ENCODE peak calls at places on chromosome 15, in six cellular contexts. N, A, R, G, M and O are unnamed samples.
A peak's percentile ranks its signal among the peaks of the same experiment; 100 is the strongest.

GRCh38 chr15:46892621-46893160 is 824.6 kb upstream of the SEMA6D start:
- DNase-seq in N (no peak), A (no peak), R (no peak), G (no peak), M (no peak), O (no peak)

GRCh38 chr15:94230886-94231727 is at the start of gene MCTP2:
- DNase-seq in N (peak; percentile 73), A (peak; percentile 80), R (peak; percentile 83), G (peak; percentile 52), M (peak; percentile 85), O (peak; percentile 35)

GRCh38 chr15:59484399-59484798 is 46.4 kb downstream of the FAM81A start:
- DNase-seq in N (no peak), A (no peak), R (no peak), G (no peak), M (no peak), O (no peak)

GRCh38 chr15:56794923-56795329 is 61.6 kb upstream of the ZNF280D start:
- DNase-seq in N (no peak), A (no peak), R (no peak), G (no peak), M (no peak), O (no peak)

GRCh38 chr15:72733941-72734738 is 48.1 kb downstream of the BBS4 start:
- DNase-seq in N (no peak), A (no peak), R (no peak), G (no peak), M (no peak), O (no peak)

GRCh38 chr15:59543721-59544547 is 67.6 kb upstream of the GCNT3 start:
- DNase-seq in N (no peak), A (no peak), R (no peak), G (no peak), M (no peak), O (no peak)

GRCh38 chr15:66943456-66944095 is 121.8 kb upstream of the SMAD3 start:
- DNase-seq in N (no peak), A (no peak), R (no peak), G (no peak), M (no peak), O (no peak)

GRCh38 chr15:94105760-94106159 is 125.6 kb upstream of the MCTP2 start:
- DNase-seq in N (no peak), A (no peak), R (no peak), G (no peak), M (no peak), O (no peak)

GRCh38 chr15:81285461-81285860 is 38.5 kb downstream of the STARD5 start:
- DNase-seq in N (no peak), A (no peak), R (no peak), G (no peak), M (no peak), O (no peak)

GRCh38 chr15:33068007-33068441 is 126.5 kb downstream of the FMN1 start:
- DNase-seq in N (peak; percentile 53), A (no peak), R (no peak), G (peak; percentile 28), M (peak; percentile 74), O (peak; percentile 70)

GRCh38 chr15:44312108-44312507 is 23.6 kb downstream of the GOLM2 start:
- DNase-seq in N (no peak), A (no peak), R (no peak), G (no peak), M (no peak), O (no peak)

GRCh38 chr15:95647878-95648277 is 682.6 kb upstream of the NR2F2 start:
- DNase-seq in N (no peak), A (no peak), R (no peak), G (no peak), M (no peak), O (no peak)

GRCh38 chr15:85329561-85330421 is 50.6 kb upstream of the AKAP13 start:
- DNase-seq in N (no peak), A (no peak), R (no peak), G (peak; percentile 68), M (no peak), O (no peak)

GRCh38 chr15:55915876-55916567 is 77.4 kb downstream of the NEDD4 start:
- DNase-seq in N (no peak), A (no peak), R (no peak), G (no peak), M (no peak), O (peak; percentile 49)

GRCh38 chr15:82875411-82876003 is 66.1 kb downstream of the WHAMM start:
- DNase-seq in N (no peak), A (no peak), R (no peak), G (peak; percentile 27), M (no peak), O (no peak)

GRCh38 chr15:59833366-59833765 is 144.2 kb upstream of the BNIP2 start:
- DNase-seq in N (no peak), A (no peak), R (no peak), G (no peak), M (no peak), O (no peak)

GRCh38 chr15:74035121-74035829 is 40.8 kb downstream of the PML start:
- DNase-seq in N (no peak), A (no peak), R (no peak), G (no peak), M (no peak), O (no peak)

GRCh38 chr15:74034206-74034755 is 39.8 kb downstream of the PML start:
- DNase-seq in N (no peak), A (no peak), R (no peak), G (no peak), M (no peak), O (no peak)

GRCh38 chr15:74038707-74039655 is 43.4 kb downstream of the GOLGA6A start:
- DNase-seq in N (no peak), A (no peak), R (no peak), G (peak; percentile 60), M (no peak), O (no peak)

GRCh38 chr15:74037171-74038117 is 42.9 kb downstream of the PML start:
- DNase-seq in N (no peak), A (no peak), R (no peak), G (no peak), M (no peak), O (no peak)

GRCh38 chr15:74036271-74037170 is 42.0 kb downstream of the PML start:
- DNase-seq in N (peak; percentile 65), A (peak; percentile 22), R (no peak), G (peak; percentile 54), M (no peak), O (peak; percentile 65)
- H3K4me3 ChIP-seq in N (no peak overlapping the region), A (no peak overlapping the region), R (no peak overlapping the region), G (no peak overlapping the region), M (no peak overlapping the region), O (no peak overlapping the region)

GRCh38 chr15:62326460-62327011 is 161.5 kb upstream of the C2CD4B start:
- DNase-seq in N (no peak), A (no peak), R (no peak), G (no peak), M (no peak), O (no peak)

GRCh38 chr15:62323353-62323752 is 158.3 kb upstream of the C2CD4B start:
- DNase-seq in N (no peak), A (no peak), R (no peak), G (no peak), M (no peak), O (no peak)

GRCh38 chr15:62325597-62325996 is 160.5 kb upstream of the C2CD4B start:
- DNase-seq in N (no peak), A (no peak), R (no peak), G (no peak), M (no peak), O (no peak)

GRCh38 chr15:62324382-62324781 is 159.3 kb upstream of the C2CD4B start:
- DNase-seq in N (no peak), A (no peak), R (no peak), G (no peak), M (no peak), O (no peak)

DNA sequence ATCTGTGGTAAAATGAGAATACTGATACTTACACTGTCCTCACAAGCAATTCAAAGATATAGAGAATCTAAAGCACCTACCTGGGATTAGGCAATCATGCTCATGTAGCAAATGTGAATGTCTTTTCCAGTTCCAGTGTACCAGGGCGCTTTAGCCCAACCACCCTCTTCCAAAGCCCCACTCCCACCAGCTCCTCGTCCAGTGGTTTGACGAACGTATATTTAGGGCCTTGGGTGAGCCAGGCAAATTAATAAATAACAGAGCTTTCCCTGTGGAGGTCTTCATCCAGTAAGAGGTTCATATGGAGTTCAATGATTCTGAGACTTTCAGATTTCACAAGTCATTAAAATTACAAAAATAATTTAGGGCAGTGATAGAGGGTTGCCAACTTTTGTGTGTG is 162.3 kb upstream of the C2CD4B start:
- DNase-seq in N (no peak), A (no peak), R (no peak), G (no peak), M (no peak), O (no peak)
- H3K27ac ChIP-seq in N (no peak overlapping the region), A (no peak overlapping the region), R (no peak overlapping the region), G (no peak overlapping the region), M (no peak overlapping the region), O (no peak overlapping the region)

DNA sequence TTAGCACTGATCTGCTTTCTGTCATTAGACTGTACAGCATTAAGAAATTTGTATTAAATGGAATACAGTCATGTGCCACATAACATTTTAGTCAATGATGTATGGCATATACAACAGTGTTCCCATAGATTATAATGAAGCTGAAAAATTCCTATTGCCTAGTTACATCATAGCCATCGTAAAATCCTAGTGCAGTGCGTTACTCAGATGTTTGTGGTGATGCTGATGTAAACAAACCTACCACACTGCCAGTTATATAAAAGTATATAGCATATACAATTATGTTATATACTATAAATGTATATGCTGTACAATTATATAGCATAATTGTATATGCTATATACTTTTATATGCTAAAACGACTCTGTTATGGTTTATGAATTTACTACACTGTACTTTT is 41.7 kb downstream of the APH1B start:
- DNase-seq in N (no peak), A (no peak), R (no peak), G (no peak), M (no peak), O (no peak)
- H3K4me3 ChIP-seq in N (no peak overlapping the region), A (no peak overlapping the region), R (no peak overlapping the region), G (no peak overlapping the region), M (no peak overlapping the region), O (no peak overlapping the region)

DNA sequence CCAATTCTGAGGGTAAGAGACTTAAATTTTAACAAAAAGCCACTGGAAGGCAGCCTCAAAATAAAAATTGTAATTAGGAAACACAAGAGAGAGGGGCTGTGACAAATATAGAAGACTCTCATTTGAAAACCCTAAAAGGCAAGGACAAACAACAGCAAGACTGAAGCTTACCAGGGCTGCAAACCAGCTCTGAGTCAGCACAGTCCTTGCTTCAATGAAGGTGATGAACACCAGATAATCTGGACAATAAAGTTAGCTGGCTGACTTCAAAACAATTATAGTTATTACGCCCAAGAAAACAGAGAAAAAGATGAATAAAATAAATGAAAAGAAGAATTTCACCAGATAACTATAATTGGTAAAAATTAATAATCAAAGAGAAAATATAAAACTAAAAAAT is 149.3 kb upstream of the NSMCE3 start:
- DNase-seq in N (no peak), A (no peak), R (no peak), G (no peak), M (no peak), O (no peak)
- H3K27ac ChIP-seq in N (no peak overlapping the region), A (no peak overlapping the region), R (no peak overlapping the region), G (no peak overlapping the region), M (no peak overlapping the region), O (no peak overlapping the region)